ENCODE peak calls at places on chromosomes 11 and 22, in four cellular contexts. V is PC-9, Y is HCT116, Z is heart right ventricle. Q is an unnamed sample.

GRCh38 chr11:45662665-45663485 is 2.5 kb downstream of the CHST1 start:
- DNase-seq in Z (no peak), V (no peak), Y (no peak), Q (no peak)

GRCh38 chr11:22674470-22675426 is 8.3 kb downstream of the GAS2 start:
- DNase-seq in Z (no peak), Y (no peak), V (no peak), Q (no peak)

GRCh38 chr11:35318977-35319925 is 100.1 kb downstream of the SLC1A2 start:
- DNase-seq in Y (no peak), V (no peak), Z (no peak), Q (no peak)

GRCh38 chr11:19696073-19696472 is 16.6 kb upstream of the NAV2 start:
- DNase-seq in V (no peak), Y (no peak), Z (no peak), Q (no peak)

GRCh38 chr11:1502971-1503707 is 16.6 kb upstream of the MOB2 start:
- DNase-seq in Y (no peak), Z (peak), V (no peak), Q (no peak)

GRCh38 chr11:84384637-84385227 is 1098.6 kb upstream of the CCDC90B start:
- DNase-seq in Z (no peak), Y (no peak), V (no peak), Q (peak)

GRCh38 chr11:72630104-72630852 is 43.9 kb downstream of the PDE2A start:
- DNase-seq in Y (no peak), Z (no peak), V (no peak), Q (no peak)

GRCh38 chr11:57124460-57124859 is 57.3 kb upstream of the LRRC55 start:
- DNase-seq in Z (no peak), V (no peak), Y (no peak), Q (no peak)

GRCh38 chr11:12540913-12541587 is 133.2 kb upstream of the TEAD1 start:
- DNase-seq in V (no peak), Y (no peak), Z (no peak), Q (no peak)

GRCh38 chr22:46549971-46550641 is 12.7 kb upstream of the CELSR1 start:
- DNase-seq in Z (no peak), V (no peak), Y (no peak), Q (no peak)

GRCh38 chr22:37230673-37231405 is 13.2 kb downstream of the RAC2 start:
- DNase-seq in Y (no peak), Z (no peak), V (no peak), Q (no peak)

GRCh38 chr11:62712413-62712812 is 4.9 kb downstream of the GNG3 start:
- DNase-seq in Y (no peak), Z (no peak), V (no peak), Q (no peak)

GRCh38 chr11:2671748-2672147 is 28.0 kb downstream of the KCNQ1OT1 start:
- DNase-seq in V (no peak), Z (no peak), Y (no peak), Q (no peak)

GRCh38 chr11:105046898-105047579 is 1.9 kb upstream of the CARD16 start:
- DNase-seq in Y (no peak), V (peak), Z (no peak), Q (no peak)

GRCh38 chr11:128713595-128713994 is 19.7 kb downstream of the FLI1 start:
- DNase-seq in V (no peak), Z (no peak), Y (no peak), Q (no peak)

GRCh38 chr11:91163619-91164451 is 941.0 kb upstream of the CHORDC1 start:
- DNase-seq in Z (no peak), V (no peak), Y (no peak), Q (no peak)

GRCh38 chr11:43908683-43909082 is 28.1 kb downstream of the ALKBH3 start:
- DNase-seq in Y (no peak), Z (no peak), V (no peak), Q (no peak)

GRCh38 chr11:110432713-110433392 is 3.1 kb downstream of the FDX1 start:
- DNase-seq in V (no peak), Z (no peak), Y (no peak), Q (no peak)

GRCh38 chr11:75383246-75383645 is 16.1 kb upstream of the RPS3 start:
- DNase-seq in Z (no peak), V (peak), Y (no peak), Q (no peak)

GRCh38 chr22:49673048-49673447 is 154.6 kb downstream of the BRD1 start:
- DNase-seq in V (no peak), Y (no peak), Z (no peak), Q (no peak)

GRCh38 chr11:68667511-68668253 is 16.7 kb upstream of the GAL start:
- DNase-seq in V (peak), Z (no peak), Y (no peak), Q (no peak)

GRCh38 chr11:123590296-123590912 is 64.0 kb downstream of the SCN3B start:
- DNase-seq in Y (peak), Z (no peak), V (peak), Q (peak)

GRCh38 chr22:46287873-46288751 is 8.6 kb upstream of the GTSE1 start:
- DNase-seq in V (peak), Z (peak), Y (no peak), Q (no peak)

GRCh38 chr11:125948278-125949051 is 2.6 kb downstream of the VSIG10L2 start:
- DNase-seq in V (no peak), Z (no peak), Y (no peak), Q (no peak)

GRCh38 chr22:45867906-45868555 is 108.9 kb downstream of the WNT7B start:
- DNase-seq in Y (no peak), Z (no peak), V (no peak), Q (no peak)

GRCh38 chr11:10638285-10638684 is 55.3 kb downstream of the IRAG1 start:
- DNase-seq in Z (no peak), Y (no peak), V (no peak), Q (no peak)

GRCh38 chr11:33735426-33736147 is 636 bp downstream of the CD59 start:
- DNase-seq in V (no peak), Y (no peak), Z (peak), Q (no peak)

GRCh38 chr11:2824851-2825250 is 60.7 kb downstream of the CDKN1C start:
- DNase-seq in Z (no peak), Y (no peak), V (no peak), Q (no peak)

GRCh38 chr11:60767388-60767811 is 10.7 kb downstream of the MS4A15 start:
- DNase-seq in Z (no peak), V (no peak), Y (peak), Q (no peak)

GRCh38 chr11:102591160-102591718 is 33.9 kb downstream of the MMP20 start:
- DNase-seq in Z (no peak), Y (no peak), V (no peak), Q (no peak)

GRCh38 chr11:130215531-130216220 is 56.1 kb downstream of the ST14 start:
- DNase-seq in V (no peak), Y (no peak), Z (no peak), Q (no peak)

GRCh38 chr11:121448431-121448941 is 3.6 kb upstream of the SORL1 start:
- DNase-seq in Z (no peak), V (no peak), Y (no peak), Q (no peak)

GRCh38 chr11:67057410-67057757 is 737 bp downstream of the RHOD start:
- DNase-seq in Y (no peak), V (no peak), Z (peak), Q (no peak)

GRCh38 chr11:120184371-120184945 is 26.4 kb upstream of the OAF start:
- DNase-seq in V (no peak), Z (peak), Y (no peak), Q (peak)

GRCh38 chr22:27719535-27720227 is 81.9 kb downstream of the MN1 start:
- DNase-seq in V (no peak), Y (no peak), Z (no peak), Q (peak)

GRCh38 chr11:112650568-112650967 is 310.7 kb upstream of the NCAM1 start:
- DNase-seq in Z (no peak), V (no peak), Y (no peak), Q (peak)

GRCh38 chr22:28969401-28970168 is 86.2 kb downstream of the ZNRF3 start:
- DNase-seq in Z (no peak), V (no peak), Y (no peak), Q (no peak)
- TF ChIP-seq CTCF in Z (no peak), V (no peak), Y (no peak), Q (no peak)

DNA sequence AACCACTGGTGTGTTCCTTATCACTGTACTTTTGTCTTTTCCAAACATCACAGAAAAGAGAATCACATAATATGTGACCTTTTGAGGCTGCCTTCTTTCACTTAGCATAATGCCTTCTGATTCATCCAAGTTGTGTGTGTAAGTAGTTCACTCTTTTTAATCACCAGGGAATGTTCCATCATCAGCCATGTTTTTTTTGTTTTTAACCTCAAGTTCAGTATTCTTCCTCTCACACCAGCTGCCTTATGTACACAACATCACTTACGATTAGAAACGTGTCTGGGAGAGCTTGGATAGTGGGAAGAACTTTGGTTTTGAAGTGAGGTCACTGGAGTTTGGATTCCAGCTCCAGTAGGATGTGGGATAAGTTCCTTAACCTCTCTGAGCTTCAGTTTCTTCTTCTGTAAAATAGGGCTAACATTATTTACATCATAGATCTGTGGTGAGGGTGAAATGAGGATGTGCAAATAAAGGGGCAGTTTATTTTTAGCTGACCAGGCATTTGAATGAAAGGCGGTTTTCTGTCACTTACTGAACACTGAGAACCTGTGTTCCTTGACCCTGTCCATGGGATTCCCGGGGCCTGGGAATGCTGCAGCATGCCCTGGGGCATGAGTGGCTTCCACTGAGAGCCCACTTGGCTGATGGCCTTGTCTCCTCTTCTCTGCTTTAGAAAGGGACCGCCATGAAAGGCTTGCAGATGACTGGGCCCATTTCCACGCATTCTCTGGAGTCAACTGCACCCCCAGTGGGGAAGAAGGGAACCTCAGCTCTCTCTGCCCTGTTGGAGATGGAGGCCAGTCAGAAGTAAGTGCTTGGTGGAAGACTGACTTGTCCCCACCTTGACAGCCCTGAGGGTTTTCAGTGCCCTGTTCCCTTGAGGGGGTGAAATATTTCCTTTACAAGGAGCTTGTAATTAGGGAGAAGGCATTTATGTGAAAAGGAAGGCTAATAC is 92.6 kb downstream of the DEPDC5 start:
- DNase-seq in V (no peak), Z (no peak), Y (no peak), Q (no peak)
- TF ChIP-seq CTCF in V (peak), Z (no peak), Y (no peak), Q (no peak)

GRCh38 chr11:132312616-132313210 is 942.3 kb downstream of the NTM start:
- DNase-seq in Z (no peak), Y (no peak), V (no peak), Q (no peak)
- TF ChIP-seq CTCF in Z (peak), Y (no peak), V (peak), Q (peak)

GRCh38 chr11:77413850-77414249 is 60.0 kb downstream of the PAK1 start:
- DNase-seq in V (no peak), Y (no peak), Z (no peak), Q (no peak)
- TF ChIP-seq CTCF in V (no peak), Y (no peak), Z (no peak), Q (no peak)

DNA sequence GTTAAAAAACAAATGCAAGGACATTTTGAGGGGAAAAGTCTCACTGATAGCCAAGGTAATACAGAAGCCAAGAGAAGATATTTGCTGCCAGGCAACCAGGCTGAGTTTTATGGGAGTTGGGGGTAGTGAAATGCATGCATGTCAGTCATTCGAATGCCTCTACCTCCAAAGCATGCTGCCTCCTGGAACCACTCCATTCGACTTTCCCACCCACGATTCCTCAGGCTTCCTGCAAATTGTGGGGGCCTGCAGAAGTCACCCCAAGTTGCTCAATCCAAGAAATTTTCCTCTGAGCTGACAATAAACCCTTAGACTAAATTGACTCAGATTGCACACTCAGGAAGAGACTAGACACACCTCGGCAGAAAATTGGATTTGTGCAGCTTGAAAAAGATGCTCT is 73.6 kb upstream of the GRK3 start:
- DNase-seq in Z (no peak), Y (no peak), V (no peak), Q (no peak)
- TF ChIP-seq CTCF in Z (no peak), Y (no peak), V (no peak), Q (no peak)

GRCh38 chr11:79055866-79056632 is 384.8 kb downstream of the TENM4 start:
- DNase-seq in Y (no peak), Z (no peak), V (no peak), Q (no peak)

GRCh38 chr11:79054636-79055035 is 386.2 kb downstream of the TENM4 start:
- DNase-seq in V (no peak), Y (no peak), Z (no peak), Q (no peak)

GRCh38 chr11:79049627-79050238 is 391.1 kb downstream of the TENM4 start:
- DNase-seq in Z (no peak), Y (no peak), V (no peak), Q (no peak)

GRCh38 chr11:79050784-79051183 is 390.0 kb downstream of the TENM4 start:
- DNase-seq in Z (no peak), Y (no peak), V (no peak), Q (no peak)

GRCh38 chr11:79052539-79052938 is 388.3 kb downstream of the TENM4 start:
- DNase-seq in Z (no peak), V (no peak), Y (no peak), Q (no peak)
- TF ChIP-seq CTCF in Z (peak), V (no peak), Y (no peak), Q (no peak)

GRCh38 chr11:95547186-95547585 is 242.4 kb downstream of the FAM76B start:
- DNase-seq in Z (no peak), Y (no peak), V (no peak), Q (no peak)

GRCh38 chr11:95547974-95548373 is 241.6 kb downstream of the FAM76B start:
- DNase-seq in V (no peak), Z (no peak), Y (no peak), Q (no peak)

GRCh38 chr11:95542868-95543551 is 246.6 kb downstream of the FAM76B start:
- DNase-seq in Z (no peak), Y (no peak), V (no peak), Q (no peak)

GRCh38 chr11:95544095-95544795 is 245.3 kb downstream of the FAM76B start:
- DNase-seq in Y (no peak), Z (no peak), V (no peak), Q (no peak)

DNA sequence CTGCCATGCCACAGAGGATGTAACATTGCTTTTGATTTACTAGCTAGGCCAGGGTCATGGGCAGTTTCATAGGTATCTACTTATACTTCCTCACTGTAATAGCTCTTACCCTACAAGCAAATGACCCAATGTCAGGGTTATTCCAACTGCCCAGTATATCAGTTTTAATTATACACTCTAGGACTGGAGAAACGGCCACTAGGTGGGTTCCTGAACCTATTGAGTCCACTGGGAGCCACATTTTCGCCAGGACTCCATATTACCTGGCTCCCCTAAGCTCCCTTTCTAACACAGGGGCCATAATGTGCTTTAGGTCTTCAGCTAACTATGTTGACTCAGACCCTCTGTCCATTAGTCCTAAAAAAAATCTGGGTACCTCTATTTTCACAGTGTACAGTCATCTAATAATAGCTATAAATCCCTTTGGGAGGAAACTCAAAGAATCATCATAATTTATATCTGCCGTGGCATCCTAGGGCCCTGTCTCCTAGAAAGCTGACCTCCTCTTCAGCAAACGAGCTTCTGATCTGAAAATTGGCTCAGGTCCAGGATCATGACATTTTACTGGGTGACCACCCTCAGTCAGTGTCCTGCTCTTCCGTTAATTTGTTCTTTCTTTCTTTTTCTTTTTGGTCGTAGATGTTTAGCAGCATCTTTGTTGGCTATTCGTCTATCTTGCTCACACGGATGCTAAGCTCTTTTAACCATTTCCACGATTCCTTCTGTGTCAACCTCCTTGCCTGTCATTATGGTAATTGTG is 244.3 kb downstream of the FAM76B start:
- DNase-seq in Y (peak), Z (no peak), V (no peak), Q (no peak)
- TF ChIP-seq CTCF in Y (no peak), Z (no peak), V (peak), Q (no peak)

Q was measured in gastrocnemius medialis.